ENCODE peak calls at places on chromosomes 1 and 21, in eight cellular contexts. L is HEK293T, K is progenitor cell of endocrine pancreas, N is AML-193, M is NCI-H510A, F is occipital lobe, A is Panc1, Y is stromal cell of bone marrow. W is an unnamed sample.

GRCh38 chr1:5781079-5781478 is 211.1 kb downstream of the NPHP4 start:
- DNase-seq in L (no peak), K (no peak), N (no peak), M (no peak), F (no peak), A (no peak), Y (no peak), W (no peak)

GRCh38 chr21:33051925-33052324 is 18.0 kb upstream of the OLIG1 start:
- DNase-seq in L (no peak), K (no peak), N (no peak), M (no peak), F (no peak), A (no peak), Y (no peak), W (no peak)

GRCh38 chr21:26837539-26837938 is 7.7 kb downstream of the ADAMTS1 start:
- DNase-seq in L (no peak), K (no peak), N (no peak), M (no peak), F (no peak), A (no peak), Y (no peak), W (no peak)

GRCh38 chr1:221840511-221841243 is 98.8 kb upstream of the DUSP10 start:
- DNase-seq in L (no peak), K (no peak), N (no peak), M (no peak), F (no peak), A (no peak), Y (peak), W (no peak)

GRCh38 chr21:45581322-45581712 is 39.1 kb upstream of the SLC19A1 start:
- DNase-seq in L (no peak), K (no peak), N (no peak), M (no peak), F (no peak), A (no peak), Y (no peak), W (no peak)

GRCh38 chr1:42784946-42785693 is at the start of gene TMEM269:
- DNase-seq in L (no peak), K (no peak), N (no peak), M (no peak), F (peak), A (no peak), Y (no peak), W (peak)

GRCh38 chr1:223771814-223772770 is 59.8 kb downstream of the CAPN2 start:
- DNase-seq in L (no peak), K (no peak), N (no peak), M (no peak), F (no peak), A (peak), Y (peak), W (no peak)

GRCh38 chr1:180241716-180242544 is 11.9 kb downstream of the LHX4 start:
- DNase-seq in L (no peak), K (no peak), N (peak), M (no peak), F (no peak), A (no peak), Y (no peak), W (no peak)

GRCh38 chr1:43171312-43171875 is 696 bp downstream of the EBNA1BP2 start:
- DNase-seq in L (peak), K (no peak), N (no peak), M (no peak), F (no peak), A (no peak), Y (no peak), W (no peak)